ENCODE peak calls at places on chromosomes 2 and 18, in four cellular contexts. I, N, G and J are unnamed samples.

GRCh38 chr2:172428841-172429173 is 1.4 kb downstream of the ITGA6 start:
- DNase-seq in G (no peak), N (no peak), I (no peak), J (no peak)

GRCh38 chr2:205883026-205883425 is 200.7 kb downstream of the NRP2 start:
- DNase-seq in G (no peak), I (no peak), N (no peak), J (no peak)

GRCh38 chr2:58042486-58042970 is 4.1 kb upstream of the VRK2 start:
- DNase-seq in N (peak; percentile 20), I (peak; percentile 75), G (peak; percentile 58), J (peak; percentile 71)

GRCh38 chr2:6896930-6897759 is 19.6 kb downstream of the RSAD2 start:
- DNase-seq in I (peak; percentile 59), N (no peak), G (no peak), J (peak; percentile 80)

GRCh38 chr2:60519259-60519863 is 34.1 kb downstream of the BCL11A start:
- DNase-seq in G (no peak), N (no peak), I (peak; percentile 87), J (no peak)

GRCh38 chr2:99072556-99072955 is 69.0 kb upstream of the C2orf15 start:
- DNase-seq in N (no peak), G (no peak), I (no peak), J (no peak)

GRCh38 chr2:220572385-220572784 is 945.0 kb downstream of the SLC4A3 start:
- DNase-seq in G (no peak), I (peak; percentile 83), N (no peak), J (no peak)

GRCh38 chr18:53701697-53702096 is 522.8 kb downstream of the MBD2 start:
- DNase-seq in N (no peak), G (no peak), I (no peak), J (no peak)

GRCh38 chr18:10101293-10101701 is 187.5 kb downstream of the VAPA start:
- DNase-seq in G (no peak), I (peak; percentile 66), N (no peak), J (peak; percentile 69)

GRCh38 chr2:235766206-235766794 is 272.5 kb downstream of the AGAP1 start:
- DNase-seq in I (peak; percentile 89), G (peak; percentile 60), N (peak; percentile 66), J (peak; percentile 94)

GRCh38 chr2:221610249-221610648 is 38.1 kb upstream of the EPHA4 start:
- DNase-seq in N (no peak), G (no peak), I (no peak), J (no peak)

GRCh38 chr2:50346586-50347351 is 685.2 kb downstream of the NRXN1 start:
- DNase-seq in I (no peak), N (no peak), G (no peak), J (peak; percentile 0)

GRCh38 chr18:61236476-61237057 is 96.7 kb upstream of the CDH20 start:
- DNase-seq in G (no peak), I (no peak), N (no peak), J (no peak)

GRCh38 chr2:84971799-84972790 is 1.1 kb downstream of the KCMF1 start:
- DNase-seq in I (peak; percentile 74), N (peak; percentile 32), G (no peak), J (peak; percentile 70)

GRCh38 chr2:69163109-69163508 is 150.1 kb downstream of the ANTXR1 start:
- DNase-seq in N (no peak), G (no peak), I (peak; percentile 93), J (peak; percentile 94)

GRCh38 chr2:224405412-224405811 is 3.5 kb upstream of the FAM124B start:
- DNase-seq in I (no peak), N (no peak), G (no peak), J (no peak)

GRCh38 chr18:24534737-24535136 is 74.3 kb downstream of the HRH4 start:
- DNase-seq in G (no peak), N (no peak), I (no peak), J (no peak)

GRCh38 chr2:11750917-11751316 is 4.5 kb downstream of the LPIN1 start:
- DNase-seq in G (no peak), N (no peak), I (no peak), J (no peak)

GRCh38 chr18:32450026-32450681 is 20.5 kb downstream of the GAREM1 start:
- DNase-seq in N (no peak), G (no peak), I (no peak), J (no peak)

GRCh38 chr2:45876611-45877010 is 225.1 kb downstream of the PRKCE start:
- DNase-seq in I (no peak), G (no peak), N (no peak), J (no peak)

GRCh38 chr18:46169464-46169941 is 65.3 kb downstream of the HAUS1 start:
- DNase-seq in N (no peak), G (no peak), I (peak; percentile 84), J (peak; percentile 60)

GRCh38 chr2:23636412-23636811 is 251.4 kb downstream of the KLHL29 start:
- DNase-seq in I (peak; percentile 15), N (no peak), G (no peak), J (no peak)

GRCh38 chr2:113324684-113325160 is 46.0 kb upstream of the PAX8 start:
- DNase-seq in G (no peak), I (peak; percentile 84), N (peak; percentile 39), J (peak; percentile 87)

GRCh38 chr2:61853848-61854434 is at the start of gene FAM161A:
- DNase-seq in N (peak; percentile 62), G (peak; percentile 61), I (peak; percentile 91), J (peak; percentile 94)

GRCh38 chr18:71212222-71212621 is 923.4 kb downstream of the SOCS6 start:
- DNase-seq in I (no peak), G (no peak), N (no peak), J (no peak)

GRCh38 chr2:190535119-190535439 is 557 bp upstream of the NEMP2 start:
- DNase-seq in I (peak; percentile 48), G (no peak), N (no peak), J (peak; percentile 41)

GRCh38 chr2:220434365-220434764 is 806.9 kb downstream of the SLC4A3 start:
- DNase-seq in N (no peak), I (peak; percentile 74), G (no peak), J (peak; percentile 4)

GRCh38 chr18:32454667-32455066 is 16.0 kb downstream of the GAREM1 start:
- DNase-seq in I (peak; percentile 9), G (no peak), N (no peak), J (peak; percentile 22)

GRCh38 chr2:210528716-210529115 is 27.7 kb upstream of the CPS1 start:
- DNase-seq in N (no peak), G (no peak), I (peak; percentile 24), J (peak; percentile 6)

GRCh38 chr2:18373081-18373480 is 187.4 kb downstream of the RDH14 start:
- DNase-seq in N (no peak), G (no peak), I (no peak), J (peak; percentile 34)

GRCh38 chr2:44189104-44189503 is 20.4 kb downstream of the PPM1B start:
- DNase-seq in N (no peak), I (no peak), G (no peak), J (no peak)

GRCh38 chr2:137910641-137911040 is 53.6 kb upstream of the HNMT start:
- DNase-seq in I (peak; percentile 47), N (no peak), G (no peak), J (peak; percentile 74)

GRCh38 chr18:74819433-74820059 is 221.9 kb downstream of the ZNF407 start:
- DNase-seq in G (no peak), I (no peak), N (no peak), J (no peak)

GRCh38 chr2:177245010-177245422 is 19.5 kb downstream of the NFE2L2 start:
- DNase-seq in G (no peak), I (peak; percentile 93), N (no peak), J (peak; percentile 86)